ENCODE peak calls at places on chromosome 12, in six cellular contexts. One of them, this sample, is unnamed.
A peak's percentile ranks its signal among the peaks of the same experiment; 100 is the strongest.

GRCh38 chr12:127632431-127632830 is 634.5 kb upstream of the TMEM132C start:
- DNase-seq in PC-9: no peak
- DNase-seq in RWPE2: no peak
- DNase-seq in uterus: no peak
- DNase-seq in OCI-LY7: no peak
- DNase-seq in CD8-positive, alpha-beta T cell: no peak
- DNase-seq in this sample: no peak

GRCh38 chr12:116006141-116006540 is 271.4 kb downstream of the MED13L start:
- DNase-seq in RWPE2: no peak
- DNase-seq in OCI-LY7: no peak
- DNase-seq in CD8-positive, alpha-beta T cell: no peak
- DNase-seq in PC-9: no peak
- DNase-seq in uterus: no peak
- DNase-seq in this sample: no peak

GRCh38 chr12:76633415-76633814 is 73.8 kb upstream of the OSBPL8 start:
- DNase-seq in CD8-positive, alpha-beta T cell: no peak
- DNase-seq in RWPE2: no peak
- DNase-seq in uterus: no peak
- DNase-seq in OCI-LY7: no peak
- DNase-seq in PC-9: no peak
- DNase-seq in this sample: no peak

GRCh38 chr12:102543494-102543893 is 63.1 kb upstream of the IGF1 start:
- DNase-seq in uterus: no peak
- DNase-seq in CD8-positive, alpha-beta T cell: no peak
- DNase-seq in OCI-LY7: no peak
- DNase-seq in RWPE2: no peak
- DNase-seq in PC-9: no peak
- DNase-seq in this sample: no peak

GRCh38 chr12:96988919-96989318 is 81.9 kb downstream of the NEDD1 start:
- DNase-seq in PC-9: no peak
- DNase-seq in uterus: no peak
- DNase-seq in RWPE2: no peak
- DNase-seq in CD8-positive, alpha-beta T cell: no peak
- DNase-seq in OCI-LY7: no peak
- DNase-seq in this sample: no peak

GRCh38 chr12:11958216-11959091 is 112.3 kb upstream of the BCL2L14 start:
- DNase-seq in CD8-positive, alpha-beta T cell: no peak
- DNase-seq in RWPE2: no peak
- DNase-seq in uterus: no peak
- DNase-seq in PC-9: peak; percentile 92
- DNase-seq in OCI-LY7: no peak
- DNase-seq in this sample: no peak

GRCh38 chr12:24562761-24563392 is 386.0 kb downstream of the BCAT1 start:
- DNase-seq in RWPE2: no peak
- DNase-seq in CD8-positive, alpha-beta T cell: no peak
- DNase-seq in OCI-LY7: no peak
- DNase-seq in uterus: peak; percentile 51
- DNase-seq in PC-9: no peak
- DNase-seq in this sample: peak; percentile 73

GRCh38 chr12:109606261-109607028 is 32.9 kb downstream of the MVK start:
- DNase-seq in PC-9: no peak
- DNase-seq in CD8-positive, alpha-beta T cell: no peak
- DNase-seq in RWPE2: no peak
- DNase-seq in uterus: no peak
- DNase-seq in OCI-LY7: no peak
- DNase-seq in this sample: no peak

GRCh38 chr12:5076761-5077160 is 33.1 kb downstream of the KCNA5 start:
- DNase-seq in PC-9: no peak
- DNase-seq in uterus: no peak
- DNase-seq in CD8-positive, alpha-beta T cell: no peak
- DNase-seq in OCI-LY7: no peak
- DNase-seq in RWPE2: no peak
- DNase-seq in this sample: no peak

GRCh38 chr12:124338448-124338847 is 43.6 kb downstream of the RFLNA start:
- DNase-seq in PC-9: no peak
- DNase-seq in OCI-LY7: no peak
- DNase-seq in CD8-positive, alpha-beta T cell: no peak
- DNase-seq in uterus: no peak
- DNase-seq in RWPE2: no peak
- DNase-seq in this sample: no peak

GRCh38 chr12:26987634-26988424 is 26.4 kb downstream of the TM7SF3 start:
- DNase-seq in OCI-LY7: no peak
- DNase-seq in uterus: no peak
- DNase-seq in RWPE2: no peak
- DNase-seq in CD8-positive, alpha-beta T cell: no peak
- DNase-seq in PC-9: no peak
- DNase-seq in this sample: no peak

GRCh38 chr12:48794870-48795269 is 6.0 kb upstream of the ADCY6 start:
- DNase-seq in CD8-positive, alpha-beta T cell: no peak
- DNase-seq in PC-9: peak; percentile 99
- DNase-seq in RWPE2: no peak
- DNase-seq in uterus: no peak
- DNase-seq in OCI-LY7: no peak
- DNase-seq in this sample: no peak

GRCh38 chr12:6845395-6845794 is 4.7 kb downstream of the GNB3 start:
- DNase-seq in PC-9: no peak
- DNase-seq in CD8-positive, alpha-beta T cell: no peak
- DNase-seq in RWPE2: no peak
- DNase-seq in OCI-LY7: no peak
- DNase-seq in uterus: no peak
- DNase-seq in this sample: no peak

GRCh38 chr12:118925407-118926202 is 55.7 kb upstream of the SRRM4 start:
- DNase-seq in RWPE2: no peak
- DNase-seq in uterus: no peak
- DNase-seq in CD8-positive, alpha-beta T cell: no peak
- DNase-seq in OCI-LY7: no peak
- DNase-seq in PC-9: no peak
- DNase-seq in this sample: no peak

GRCh38 chr12:15977999-15978398 is 66.9 kb downstream of the DERA start:
- DNase-seq in uterus: no peak
- DNase-seq in RWPE2: no peak
- DNase-seq in PC-9: no peak
- DNase-seq in CD8-positive, alpha-beta T cell: no peak
- DNase-seq in OCI-LY7: no peak
- DNase-seq in this sample: no peak

GRCh38 chr12:132686831-132687210 is 321 bp downstream of the POLE start:
- DNase-seq in uterus: no peak
- DNase-seq in RWPE2: no peak
- DNase-seq in OCI-LY7: no peak
- DNase-seq in PC-9: no peak
- DNase-seq in CD8-positive, alpha-beta T cell: peak; percentile 25
- DNase-seq in this sample: no peak

GRCh38 chr12:32298917-32299316 is 100.4 kb upstream of the FGD4 start:
- DNase-seq in PC-9: no peak
- DNase-seq in OCI-LY7: no peak
- DNase-seq in RWPE2: no peak
- DNase-seq in uterus: no peak
- DNase-seq in CD8-positive, alpha-beta T cell: no peak
- DNase-seq in this sample: no peak

GRCh38 chr12:105069936-105070702 is 14.1 kb downstream of the ALDH1L2 start:
- DNase-seq in uterus: no peak
- DNase-seq in PC-9: no peak
- DNase-seq in RWPE2: no peak
- DNase-seq in CD8-positive, alpha-beta T cell: no peak
- DNase-seq in OCI-LY7: peak; percentile 26
- DNase-seq in this sample: no peak

GRCh38 chr12:59113831-59114273 is 193.5 kb upstream of the LRIG3 start:
- DNase-seq in uterus: peak; percentile 66
- DNase-seq in OCI-LY7: peak; percentile 69
- DNase-seq in PC-9: peak; percentile 51
- DNase-seq in CD8-positive, alpha-beta T cell: no peak
- DNase-seq in RWPE2: no peak
- DNase-seq in this sample: peak; percentile 79

GRCh38 chr12:46609281-46609623 is 216.5 kb downstream of the SLC38A4 start:
- DNase-seq in PC-9: no peak
- DNase-seq in RWPE2: no peak
- DNase-seq in uterus: no peak
- DNase-seq in OCI-LY7: no peak
- DNase-seq in CD8-positive, alpha-beta T cell: no peak
- DNase-seq in this sample: no peak

GRCh38 chr12:130752692-130753230 is 36.7 kb upstream of the RIMBP2 start:
- DNase-seq in RWPE2: no peak
- DNase-seq in PC-9: no peak
- DNase-seq in CD8-positive, alpha-beta T cell: no peak
- DNase-seq in OCI-LY7: no peak
- DNase-seq in uterus: no peak
- DNase-seq in this sample: no peak

GRCh38 chr12:12266389-12266872 is 413 bp downstream of the LRP6 start:
- DNase-seq in PC-9: peak; percentile 37
- DNase-seq in CD8-positive, alpha-beta T cell: no peak
- DNase-seq in RWPE2: no peak
- DNase-seq in OCI-LY7: no peak
- DNase-seq in uterus: no peak
- DNase-seq in this sample: no peak

GRCh38 chr12:47419500-47419899 is 286.3 kb downstream of the RPAP3 start:
- DNase-seq in CD8-positive, alpha-beta T cell: no peak
- DNase-seq in OCI-LY7: no peak
- DNase-seq in uterus: no peak
- DNase-seq in RWPE2: no peak
- DNase-seq in PC-9: no peak
- DNase-seq in this sample: no peak

GRCh38 chr12:20063116-20063515 is 305.2 kb upstream of the PDE3A start:
- DNase-seq in CD8-positive, alpha-beta T cell: no peak
- DNase-seq in uterus: no peak
- DNase-seq in RWPE2: no peak
- DNase-seq in PC-9: no peak
- DNase-seq in OCI-LY7: no peak
- DNase-seq in this sample: no peak

GRCh38 chr12:57632369-57632897 is 568 bp downstream of the B4GALNT1 start:
- DNase-seq in CD8-positive, alpha-beta T cell: peak; percentile 28
- DNase-seq in PC-9: no peak
- DNase-seq in OCI-LY7: no peak
- DNase-seq in RWPE2: peak; percentile 38
- DNase-seq in uterus: no peak
- DNase-seq in this sample: no peak

GRCh38 chr12:93430280-93430679 is 11.5 kb downstream of the UBE2N start:
- DNase-seq in PC-9: no peak
- DNase-seq in OCI-LY7: no peak
- DNase-seq in RWPE2: no peak
- DNase-seq in uterus: no peak
- DNase-seq in CD8-positive, alpha-beta T cell: no peak
- DNase-seq in this sample: no peak

GRCh38 chr12:93438266-93439050 is 3.3 kb downstream of the UBE2N start:
- DNase-seq in OCI-LY7: no peak
- DNase-seq in PC-9: no peak
- DNase-seq in CD8-positive, alpha-beta T cell: no peak
- DNase-seq in uterus: no peak
- DNase-seq in RWPE2: no peak
- DNase-seq in this sample: no peak

GRCh38 chr12:93429852-93430251 is 11.9 kb downstream of the UBE2N start:
- DNase-seq in uterus: no peak
- DNase-seq in PC-9: no peak
- DNase-seq in OCI-LY7: no peak
- DNase-seq in RWPE2: no peak
- DNase-seq in CD8-positive, alpha-beta T cell: no peak
- DNase-seq in this sample: no peak

GRCh38 chr12:93429448-93429847 is 12.3 kb downstream of the UBE2N start:
- DNase-seq in OCI-LY7: no peak
- DNase-seq in RWPE2: no peak
- DNase-seq in PC-9: no peak
- DNase-seq in uterus: no peak
- DNase-seq in CD8-positive, alpha-beta T cell: no peak
- DNase-seq in this sample: no peak

DNA sequence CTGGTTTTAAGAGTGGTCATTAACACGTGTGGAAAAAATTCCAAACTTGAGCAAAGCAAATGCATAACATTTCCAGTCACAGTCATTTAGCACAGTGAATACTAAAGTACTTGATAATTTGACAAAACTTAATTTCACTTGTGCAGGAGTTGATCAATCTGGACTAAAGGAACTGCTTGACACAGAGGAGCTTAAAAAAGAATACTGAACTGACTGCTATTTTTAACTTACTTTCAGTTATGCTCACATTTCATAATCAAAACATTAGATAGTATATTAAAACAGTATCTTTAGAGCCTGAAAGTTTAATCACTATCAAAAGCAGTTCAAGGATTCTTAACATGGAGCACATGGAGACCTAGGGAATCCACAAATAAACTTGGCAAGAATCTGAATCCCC is 7.4 kb downstream of the UBE2N start:
- DNase-seq in PC-9: no peak
- DNase-seq in OCI-LY7: no peak
- DNase-seq in uterus: no peak
- DNase-seq in CD8-positive, alpha-beta T cell: no peak
- DNase-seq in RWPE2: no peak
- DNase-seq in this sample: no peak
- H3K4me1 ChIP-seq in PC-9: peaks cover 8% of the 10 kb centered on the region
- H3K4me1 ChIP-seq in OCI-LY7: peaks cover 84% of the 10 kb centered on the region
- H3K4me1 ChIP-seq in uterus: peaks cover 3% of the 10 kb centered on the region
- H3K4me1 ChIP-seq in CD8-positive, alpha-beta T cell: peaks cover 63% of the 10 kb centered on the region
- H3K4me1 ChIP-seq in RWPE2: peaks cover 16% of the 10 kb centered on the region
- H3K4me1 ChIP-seq in this sample: peaks cover 43% of the 10 kb centered on the region

GRCh38 chr12:56041579-56042429 is at the start of gene RPS26:
- DNase-seq in PC-9: peak; percentile 96
- DNase-seq in RWPE2: peak; percentile 98
- DNase-seq in OCI-LY7: peak; percentile 100
- DNase-seq in CD8-positive, alpha-beta T cell: peak; percentile 98
- DNase-seq in uterus: peak; percentile 96
- DNase-seq in this sample: peak; percentile 97
- TF ChIP-seq CTCF in PC-9: peak; percentile 51
- TF ChIP-seq CTCF in RWPE2: peak; percentile 90
- TF ChIP-seq CTCF in OCI-LY7: peak; percentile 77
- TF ChIP-seq CTCF in CD8-positive, alpha-beta T cell: peak; percentile 48
- TF ChIP-seq CTCF in uterus: peak; percentile 2
- TF ChIP-seq CTCF in this sample: peak; percentile 41

GRCh38 chr12:93080994-93081809 is 152.1 kb upstream of the EEA1 start:
- DNase-seq in OCI-LY7: no peak
- DNase-seq in uterus: no peak
- DNase-seq in CD8-positive, alpha-beta T cell: no peak
- DNase-seq in RWPE2: no peak
- DNase-seq in PC-9: peak; percentile 40
- DNase-seq in this sample: no peak
- H3K4me1 ChIP-seq in OCI-LY7: no peaks in the 10 kb centered on the region
- H3K4me1 ChIP-seq in uterus: no peaks in the 10 kb centered on the region
- H3K4me1 ChIP-seq in CD8-positive, alpha-beta T cell: no peaks in the 10 kb centered on the region
- H3K4me1 ChIP-seq in RWPE2: peaks cover 11% of the 10 kb centered on the region
- H3K4me1 ChIP-seq in PC-9: peaks cover 29% of the 10 kb centered on the region
- H3K4me1 ChIP-seq in this sample: no peaks in the 10 kb centered on the region

GRCh38 chr12:111926631-111927030 is 84.6 kb downstream of the MAPKAPK5 start:
- DNase-seq in CD8-positive, alpha-beta T cell: no peak
- DNase-seq in uterus: no peak
- DNase-seq in PC-9: no peak
- DNase-seq in RWPE2: no peak
- DNase-seq in OCI-LY7: no peak
- DNase-seq in this sample: no peak

GRCh38 chr12:111927346-111927745 is 85.3 kb downstream of the MAPKAPK5 start:
- DNase-seq in OCI-LY7: no peak
- DNase-seq in RWPE2: no peak
- DNase-seq in PC-9: no peak
- DNase-seq in CD8-positive, alpha-beta T cell: no peak
- DNase-seq in uterus: no peak
- DNase-seq in this sample: no peak

DNA sequence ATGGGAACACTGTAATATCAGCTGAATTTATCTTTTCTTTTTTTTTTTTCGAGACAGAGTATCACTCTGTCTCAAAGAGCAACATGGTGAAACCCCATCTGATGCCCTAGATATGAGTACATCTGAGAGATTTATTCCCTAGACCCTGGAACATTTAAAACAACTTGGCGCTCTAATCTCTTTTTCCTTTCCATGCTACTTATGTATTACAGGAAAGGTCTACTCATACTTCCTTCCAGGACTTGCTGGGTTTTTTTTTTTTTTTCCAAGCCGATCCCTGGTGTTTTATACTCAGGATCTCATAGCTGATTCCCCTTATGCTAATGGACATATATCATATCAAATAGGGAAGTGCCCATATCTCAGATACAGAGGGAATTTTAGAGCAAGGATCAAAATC is 83.1 kb downstream of the MAPKAPK5 start:
- DNase-seq in uterus: no peak
- DNase-seq in CD8-positive, alpha-beta T cell: no peak
- DNase-seq in RWPE2: no peak
- DNase-seq in PC-9: no peak
- DNase-seq in OCI-LY7: no peak
- DNase-seq in this sample: no peak
- TF ChIP-seq CTCF in uterus: no peak
- TF ChIP-seq CTCF in CD8-positive, alpha-beta T cell: no peak
- TF ChIP-seq CTCF in RWPE2: no peak
- TF ChIP-seq CTCF in PC-9: no peak
- TF ChIP-seq CTCF in OCI-LY7: no peak
- TF ChIP-seq CTCF in this sample: no peak